ENCODE peak calls at places on chromosomes 4 and X, in five cellular contexts. W is lower leg skin, V is Calu3, U is WTC11, S is IMR-90. C is an unnamed sample.

GRCh38 chr4:154189346-154189745 is 302.3 kb downstream of the DCHS2 start:
- DNase-seq in S (no peak), W (no peak), U (no peak), V (no peak), C (no peak)

GRCh38 chr4:6944311-6945051 is 34.9 kb downstream of the TBC1D14 start:
- DNase-seq in U (no peak), W (no peak), V (peak; percentile 7), S (no peak), C (no peak)

GRCh38 chrX:134969726-134970125 is 21.1 kb upstream of the SMIM10 start:
- DNase-seq in W (no peak), U (no peak), S (no peak), V (no peak), C (no peak)

GRCh38 chrX:136630881-136631280 is 17.1 kb upstream of the CD40LG start:
- DNase-seq in W (no peak), U (no peak), S (no peak), V (no peak), C (no peak)

GRCh38 chr4:94508256-94508655 is 56.5 kb downstream of the PDLIM5 start:
- DNase-seq in S (peak; percentile 21), W (no peak), U (no peak), V (no peak), C (no peak)

GRCh38 chrX:94123062-94123461 is 449.1 kb downstream of the FAM133A start:
- DNase-seq in W (no peak), S (no peak), V (no peak), U (no peak), C (no peak)

GRCh38 chr4:8289956-8290700 is 20.6 kb downstream of the HTRA3 start:
- DNase-seq in U (no peak), W (peak; percentile 70), V (no peak), S (no peak), C (peak; percentile 5)

GRCh38 chrX:5632061-5632614 is 596.5 kb downstream of the NLGN4X start:
- DNase-seq in S (no peak), V (no peak), W (no peak), U (no peak), C (no peak)

GRCh38 chr4:166501941-166502382 is 628.9 kb downstream of the TLL1 start:
- DNase-seq in V (no peak), U (peak; percentile 74), W (no peak), S (no peak), C (no peak)

GRCh38 chr4:4696521-4696920 is 154.7 kb upstream of the STX18 start:
- DNase-seq in S (no peak), V (no peak), W (no peak), U (no peak), C (no peak)

GRCh38 chrX:35015627-35016026 is 73.0 kb downstream of the FAM47B start:
- DNase-seq in S (no peak), V (no peak), W (no peak), U (no peak), C (no peak)

GRCh38 chrX:138756234-138756633 is 44.7 kb upstream of the FGF13 start:
- DNase-seq in U (peak; percentile 58), V (peak; percentile 2), W (no peak), S (no peak), C (peak; percentile 19)

GRCh38 chrX:9865804-9866471 is 79.7 kb downstream of the SHROOM2 start:
- DNase-seq in U (no peak), V (peak; percentile 31), S (peak; percentile 61), W (no peak), C (no peak)

GRCh38 chrX:55142919-55143310 is 54.1 kb downstream of the PAGE2 start:
- DNase-seq in S (no peak), W (no peak), U (no peak), V (no peak), C (no peak)

GRCh38 chr4:44210750-44211149 is 237.9 kb downstream of the KCTD8 start:
- DNase-seq in W (no peak), V (no peak), S (no peak), U (no peak), C (no peak)

GRCh38 chrX:149871940-149872339 is 9.0 kb upstream of the MAGEA8 start:
- DNase-seq in U (peak; percentile 62), W (no peak), V (peak; percentile 69), S (no peak), C (no peak)
- TF ChIP-seq CTCF in U (peak; percentile 56), W (no peak), V (peak; percentile 56), S (peak; percentile 19), C (peak; percentile 44)

GRCh38 chr4:39435875-39436563 is 22.7 kb downstream of the RPL9 start:
- DNase-seq in W (no peak), S (no peak), U (no peak), V (no peak), C (no peak)
- TF ChIP-seq CTCF in W (no peak), S (peak; percentile 5), U (no peak), V (no peak), C (no peak)

DNA sequence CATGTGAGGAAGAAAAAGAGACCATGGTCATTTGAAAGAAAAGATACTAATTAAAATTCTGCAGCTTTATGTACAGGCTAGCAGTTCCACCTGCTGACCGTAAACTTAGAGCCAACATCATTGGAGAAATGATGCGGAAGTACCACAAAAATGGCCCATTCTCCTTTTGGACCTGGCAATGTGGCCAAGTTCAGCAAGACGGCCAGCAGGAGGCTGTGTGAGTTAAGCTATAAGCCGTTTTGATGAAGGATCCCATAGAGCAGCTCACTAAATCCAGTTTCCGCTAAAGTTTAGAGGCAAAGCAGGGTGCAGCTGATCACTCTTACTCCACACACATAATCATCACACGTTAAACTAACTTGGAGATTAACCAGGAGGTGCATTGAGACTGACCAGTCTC is 133.8 kb downstream of the LDB2 start:
- DNase-seq in S (peak; percentile 29), W (no peak), V (no peak), U (peak; percentile 57), C (no peak)
- TF ChIP-seq CTCF in S (peak; percentile 31), W (no peak), V (no peak), U (peak; percentile 50), C (peak; percentile 45)

DNA sequence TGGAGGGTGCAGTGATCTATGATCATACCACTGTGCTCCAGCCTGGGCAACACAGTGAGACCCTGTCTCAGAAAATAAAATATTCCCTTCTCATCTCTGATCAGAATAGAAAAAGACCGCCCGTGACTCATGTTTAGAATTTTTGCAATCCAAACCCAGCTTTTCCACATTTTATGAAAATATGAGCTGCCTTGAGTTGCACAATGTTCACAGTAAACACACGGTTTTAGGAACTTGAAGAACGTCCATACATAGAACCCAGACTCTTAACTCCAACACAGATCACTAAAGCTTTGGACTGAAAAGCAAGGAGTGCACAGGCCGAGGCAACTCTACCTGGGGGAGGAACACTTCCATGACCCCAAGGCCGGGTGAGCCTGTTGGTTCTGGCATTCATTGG is 305.0 kb downstream of the TENM3 start:
- DNase-seq in S (peak; percentile 19), U (no peak), V (no peak), W (no peak), C (no peak)
- TF ChIP-seq CTCF in S (no peak), U (no peak), V (no peak), W (no peak), C (no peak)

GRCh38 chr4:144562019-144562740 is 83.8 kb upstream of the HHIP start:
- DNase-seq in U (peak; percentile 40), S (no peak), V (peak; percentile 53), W (no peak), C (no peak)

GRCh38 chr4:144564358-144564757 is 81.6 kb upstream of the HHIP start:
- DNase-seq in U (no peak), W (no peak), S (no peak), V (no peak), C (no peak)

GRCh38 chr4:144565558-144566195 is 80.3 kb upstream of the HHIP start:
- DNase-seq in U (no peak), S (peak; percentile 76), W (no peak), V (no peak), C (no peak)
- TF ChIP-seq CTCF in U (no peak), S (no peak), W (no peak), V (no peak), C (no peak)

C was measured in left ventricle myocardium inferior.